ENCODE peak calls at places on chromosomes 11 and 22, in six cellular contexts. S is neural progenitor cell; J is CD4-positive, alpha-beta memory T cell; E is aorta; K is cardiac muscle cell; L is coronary artery. Z is an unnamed sample.

GRCh38 chr22:30246962-30247376 is 410 bp upstream of the LIF start:
- DNase-seq in S (no peak), J (no peak), E (no peak), K (no peak), L (no peak), Z (peak; percentile 48)

GRCh38 chr22:43424865-43425630 is 13.2 kb downstream of the MPPED1 start:
- DNase-seq in S (no peak), J (no peak), E (no peak), K (no peak), L (no peak), Z (no peak)

GRCh38 chr22:37316875-37317371 is 34.6 kb downstream of the CYTH4 start:
- DNase-seq in S (peak; percentile 94), J (peak; percentile 69), E (peak; percentile 84), K (peak; percentile 92), L (no peak), Z (peak; percentile 93)

GRCh38 chr11:36328956-36329673 is 33.0 kb downstream of the PRR5L start:
- DNase-seq in S (no peak), J (no peak), E (no peak), K (peak; percentile 13), L (no peak), Z (no peak)

GRCh38 chr11:2135018-2135569 is 4.1 kb downstream of the IGF2 start:
- DNase-seq in S (no peak), J (no peak), E (peak; percentile 40), K (no peak), L (no peak), Z (no peak)

GRCh38 chr11:126172596-126173038 is 38.8 kb downstream of the RPUSD4 start:
- DNase-seq in S (no peak), J (no peak), E (no peak), K (peak; percentile 67), L (no peak), Z (no peak)

GRCh38 chr22:42842658-42843370 is 14.3 kb downstream of the ARFGAP3 start:
- DNase-seq in S (no peak), J (no peak), E (no peak), K (no peak), L (no peak), Z (peak; percentile 26)

GRCh38 chr22:20549232-20549841 is 41.9 kb downstream of the MED15 start:
- DNase-seq in S (no peak), J (peak; percentile 67), E (peak; percentile 66), K (peak; percentile 59), L (no peak), Z (no peak)

GRCh38 chr11:103880968-103881367 is 155.5 kb upstream of the DDI1 start:
- DNase-seq in S (no peak), J (no peak), E (no peak), K (no peak), L (no peak), Z (no peak)

GRCh38 chr11:133926466-133927246 is 30.1 kb downstream of the IGSF9B start:
- DNase-seq in S (no peak), J (no peak), E (no peak), K (no peak), L (no peak), Z (no peak)

GRCh38 chr11:70915158-70915795 is 337.1 kb downstream of the SHANK2 start:
- DNase-seq in S (no peak), J (no peak), E (no peak), K (no peak), L (no peak), Z (no peak)

GRCh38 chr11:127485541-127485940 is 485.0 kb upstream of the KIRREL3 start:
- DNase-seq in S (no peak), J (no peak), E (no peak), K (peak; percentile 0), L (no peak), Z (no peak)

GRCh38 chr11:134800130-134800529 is 388.1 kb upstream of the B3GAT1 start:
- DNase-seq in S (no peak), J (no peak), E (no peak), K (no peak), L (no peak), Z (no peak)

GRCh38 chr11:34161812-34162506 is 56.5 kb downstream of the NAT10 start:
- DNase-seq in S (no peak), J (peak; percentile 7), E (no peak), K (no peak), L (no peak), Z (no peak)

GRCh38 chr22:25623310-25623734 is 58.8 kb downstream of the GRK3 start:
- DNase-seq in S (no peak), J (no peak), E (no peak), K (no peak), L (no peak), Z (no peak)

GRCh38 chr11:77201370-77201769 is 73.3 kb downstream of the MYO7A start:
- DNase-seq in S (no peak), J (no peak), E (no peak), K (no peak), L (no peak), Z (no peak)

GRCh38 chr11:57597971-57598830 is 716 bp downstream of the SERPING1 start:
- DNase-seq in S (peak; percentile 98), J (no peak), E (peak; percentile 89), K (peak; percentile 88), L (peak; percentile 94), Z (peak; percentile 94)

GRCh38 chr11:95690100-95690499 is 99.5 kb downstream of the FAM76B start:
- DNase-seq in S (no peak), J (no peak), E (no peak), K (no peak), L (no peak), Z (no peak)

GRCh38 chr11:23021287-23021863 is 161.1 kb upstream of the CCDC179 start:
- DNase-seq in S (peak; percentile 59), J (no peak), E (no peak), K (peak; percentile 39), L (no peak), Z (peak; percentile 67)

GRCh38 chr11:125569913-125570621 is 790 bp downstream of the EI24 start:
- DNase-seq in S (peak; percentile 12), J (no peak), E (no peak), K (no peak), L (no peak), Z (no peak)

GRCh38 chr11:73072935-73073481 is 69.1 kb downstream of the FCHSD2 start:
- DNase-seq in S (no peak), J (peak; percentile 1), E (no peak), K (peak; percentile 57), L (no peak), Z (no peak)

GRCh38 chr22:46536559-46537220 is 730 bp downstream of the CELSR1 start:
- DNase-seq in S (peak; percentile 71), J (no peak), E (no peak), K (no peak), L (no peak), Z (peak; percentile 77)

GRCh38 chr11:14842002-14842401 is 50.0 kb downstream of the CYP2R1 start:
- DNase-seq in S (no peak), J (no peak), E (no peak), K (no peak), L (no peak), Z (no peak)

GRCh38 chr11:67406969-67407699 is 3.3 kb downstream of the TBC1D10C start:
- DNase-seq in S (no peak), J (no peak), E (no peak), K (no peak), L (no peak), Z (no peak)

GRCh38 chr22:42644422-42645340 is 4.3 kb upstream of the ATP5MGL start:
- DNase-seq in S (no peak), J (no peak), E (peak; percentile 78), K (peak; percentile 67), L (no peak), Z (peak; percentile 48)

GRCh38 chr22:24426859-24427499 is 420 bp upstream of the ADORA2A start:
- DNase-seq in S (no peak), J (no peak), E (no peak), K (no peak), L (no peak), Z (no peak)
- H3K4me3 ChIP-seq in S (no peak overlapping the region), J (peak overlapping the region; percentile 75), E (no peak overlapping the region), K (no peak overlapping the region), L (no peak overlapping the region), Z (no peak overlapping the region)

GRCh38 chr11:10678106-10678505 is 15.4 kb downstream of the IRAG1 start:
- DNase-seq in S (no peak), J (no peak), E (no peak), K (no peak), L (no peak), Z (no peak)

GRCh38 chr11:10674991-10675440 is 18.5 kb downstream of the IRAG1 start:
- DNase-seq in S (no peak), J (no peak), E (peak; percentile 89), K (no peak), L (peak; percentile 90), Z (peak; percentile 59)

GRCh38 chr11:10670099-10670498 is 23.5 kb downstream of the IRAG1 start:
- DNase-seq in S (no peak), J (no peak), E (no peak), K (no peak), L (no peak), Z (no peak)

GRCh38 chr11:10673476-10674062 is 20.0 kb downstream of the IRAG1 start:
- DNase-seq in S (no peak), J (no peak), E (no peak), K (no peak), L (no peak), Z (no peak)

GRCh38 chr11:10674440-10674855 is 19.1 kb downstream of the IRAG1 start:
- DNase-seq in S (no peak), J (no peak), E (peak; percentile 74), K (no peak), L (peak; percentile 84), Z (no peak)
- H3K27ac ChIP-seq in S (no peak overlapping the region), J (no peak overlapping the region), E (peak overlapping the region; percentile 97), K (no peak overlapping the region), L (peak overlapping the region; percentile 92), Z (no peak overlapping the region)

DNA sequence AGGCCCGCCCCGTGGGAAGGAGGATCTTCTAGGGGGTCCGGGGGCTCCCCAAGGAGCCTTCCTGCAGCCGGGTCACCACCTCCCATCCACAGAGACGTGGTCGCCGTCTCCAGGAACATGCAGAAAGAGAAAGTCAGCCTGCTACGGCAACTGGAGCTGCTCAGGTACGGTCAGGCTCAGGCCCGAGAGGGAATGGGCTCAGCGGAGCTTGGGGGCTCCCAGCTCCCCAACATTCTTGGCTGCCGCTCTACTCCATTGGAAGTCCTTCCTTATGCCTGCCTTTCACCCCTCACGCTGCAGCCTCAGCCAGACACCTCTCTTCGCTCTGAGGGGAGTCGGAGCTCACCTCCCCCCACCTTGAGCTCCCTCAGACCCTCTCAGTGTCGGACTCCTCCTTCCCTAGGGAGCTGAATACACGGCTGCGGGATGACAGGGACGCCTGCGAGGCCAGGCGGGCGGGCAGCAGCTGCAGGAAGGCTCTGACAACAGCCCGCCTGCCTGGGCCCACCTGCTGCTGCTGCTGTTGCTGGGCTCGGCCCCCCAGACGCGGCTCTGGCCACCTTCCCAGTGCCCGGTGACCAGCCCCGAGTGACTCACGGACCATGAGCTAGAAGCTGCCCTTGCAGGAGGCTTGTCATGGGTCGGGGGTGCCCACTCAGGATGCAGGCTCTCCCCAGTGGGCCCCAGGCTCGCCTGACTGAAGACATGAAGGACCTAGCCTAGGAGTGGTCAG is 1.5 kb upstream of the CD151 start:
- DNase-seq in S (peak; percentile 49), J (no peak), E (no peak), K (no peak), L (no peak), Z (no peak)
- H3K4me3 ChIP-seq in S (peak overlapping the region; percentile 45), J (peak overlapping the region; percentile 35), E (no peak overlapping the region), K (no peak overlapping the region), L (no peak overlapping the region), Z (no peak overlapping the region)

DNA sequence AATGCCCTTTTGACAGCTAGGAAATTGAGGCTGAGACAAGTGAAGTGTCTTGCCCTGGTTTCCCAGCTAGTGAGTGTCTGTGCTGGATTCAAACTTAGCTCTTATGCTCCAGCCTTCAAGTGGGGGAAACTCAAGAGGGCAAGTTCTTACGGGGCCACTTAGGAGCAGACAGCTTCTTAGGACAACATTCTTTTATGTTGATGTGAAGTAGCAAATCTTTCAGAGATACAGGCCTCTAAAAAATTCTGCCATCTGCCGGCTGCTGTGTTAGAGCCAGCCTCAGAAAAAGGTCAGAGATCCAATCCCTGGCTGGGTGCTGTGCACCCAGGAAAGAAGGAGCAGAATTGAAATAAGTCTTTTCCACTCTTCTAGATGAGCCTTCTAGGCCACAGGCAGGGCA is 26.6 kb downstream of the TIMP3 start:
- DNase-seq in S (no peak), J (no peak), E (no peak), K (peak; percentile 21), L (no peak), Z (no peak)
- H3K27ac ChIP-seq in S (no peak overlapping the region), J (no peak overlapping the region), E (no peak overlapping the region), K (peak overlapping the region; percentile 62), L (no peak overlapping the region), Z (no peak overlapping the region)

Z was measured in endodermal cell.